ENCODE peak calls at places on chromosomes 13 and 19, in ten cellular contexts. C is aorta; M is hepatocyte; O is CD8-positive, alpha-beta memory T cell; Y is spleen; B is mucosa of descending colon; S is GM23248; F is neural progenitor cell; N is ovary; K is adrenal gland. I is an unnamed sample. For H3K4me1, the result is how much of the 10 kb centered on the place peaks cover.

GRCh38 chr19:55898911-55899310 is 33.2 kb downstream of the NLRP13 start:
- DNase-seq in S (no peak), N (no peak), K (peak), F (no peak), O (no peak), M (no peak), B (no peak), C (no peak), Y (no peak), I (no peak)

GRCh38 chr13:23966691-23967615 is 69.7 kb upstream of the C1QTNF9B start:
- DNase-seq in C (no peak), B (peak), O (peak), N (no peak), K (no peak), S (no peak), Y (no peak), M (peak), F (no peak), I (no peak)

GRCh38 chr19:8307400-8307964 is 676 bp downstream of the CD320 start:
- DNase-seq in F (peak), O (no peak), C (peak), K (peak), M (no peak), N (no peak), B (peak), S (peak), Y (peak), I (no peak)

GRCh38 chr13:48176781-48177180 is 56.2 kb upstream of the ITM2B start:
- DNase-seq in K (no peak), C (no peak), M (no peak), F (no peak), N (no peak), Y (no peak), O (no peak), B (no peak), S (no peak), I (no peak)

GRCh38 chr13:112735791-112736190 is 46.0 kb downstream of the ATP11A start:
- DNase-seq in M (no peak), F (no peak), C (peak), O (no peak), B (no peak), Y (peak), K (no peak), N (no peak), S (no peak), I (no peak)

GRCh38 chr13:30465541-30466357 is at the start of gene HMGB1:
- DNase-seq in M (peak), Y (peak), C (peak), B (peak), K (peak), O (peak), F (peak), S (peak), N (peak), I (peak)

GRCh38 chr19:11457115-11457514 is 21.7 kb downstream of the PRKCSH start:
- DNase-seq in O (no peak), C (no peak), F (no peak), S (no peak), K (no peak), M (peak), B (no peak), Y (no peak), N (no peak), I (no peak)

GRCh38 chr13:96053003-96053703 is at the start of gene UGGT2:
- DNase-seq in M (peak), B (peak), C (peak), N (peak), K (peak), O (no peak), F (peak), Y (peak), S (peak), I (peak)

GRCh38 chr13:74248477-74248876 is 114.3 kb upstream of the KLF12 start:
- DNase-seq in B (no peak), C (no peak), M (no peak), F (no peak), O (no peak), Y (no peak), N (no peak), S (no peak), K (no peak), I (no peak)

GRCh38 chr13:87128006-87128405 is 543.2 kb upstream of the SLITRK5 start:
- DNase-seq in Y (no peak), O (no peak), K (no peak), F (peak), S (peak), N (no peak), B (no peak), M (no peak), C (no peak), I (no peak)

GRCh38 chr19:4103073-4103418 is 20.9 kb downstream of the MAP2K2 start:
- DNase-seq in O (no peak), K (no peak), N (no peak), F (no peak), B (no peak), M (no peak), C (no peak), S (peak), Y (no peak), I (no peak)

GRCh38 chr13:45156565-45157361 is 36.5 kb downstream of the GTF2F2 start:
- DNase-seq in S (no peak), K (no peak), C (no peak), F (no peak), N (no peak), O (no peak), M (no peak), B (no peak), Y (no peak), I (no peak)

GRCh38 chr13:107020393-107020792 is 452.5 kb upstream of the ARGLU1 start:
- DNase-seq in C (no peak), N (no peak), S (no peak), B (no peak), K (no peak), F (no peak), M (no peak), O (no peak), Y (no peak), I (no peak)

GRCh38 chr19:18384775-18385174 is 1.2 kb upstream of the GDF15 start:
- DNase-seq in C (no peak), S (no peak), B (no peak), Y (no peak), N (no peak), O (no peak), K (no peak), M (no peak), F (no peak), I (no peak)

GRCh38 chr19:18385359-18385674 is 641 bp upstream of the GDF15 start:
- DNase-seq in O (no peak), M (no peak), C (no peak), Y (no peak), F (no peak), B (no peak), K (no peak), S (no peak), N (no peak), I (no peak)

GRCh38 chr19:18377026-18377425 is 8.9 kb upstream of the GDF15 start:
- DNase-seq in Y (no peak), B (no peak), K (no peak), M (no peak), O (no peak), S (no peak), C (no peak), N (no peak), F (no peak), I (no peak)

GRCh38 chr19:18379803-18380747 is 5.9 kb upstream of the GDF15 start:
- DNase-seq in K (peak), F (no peak), O (no peak), C (peak), S (peak), Y (peak), M (peak), N (peak), B (peak), I (no peak)

DNA sequence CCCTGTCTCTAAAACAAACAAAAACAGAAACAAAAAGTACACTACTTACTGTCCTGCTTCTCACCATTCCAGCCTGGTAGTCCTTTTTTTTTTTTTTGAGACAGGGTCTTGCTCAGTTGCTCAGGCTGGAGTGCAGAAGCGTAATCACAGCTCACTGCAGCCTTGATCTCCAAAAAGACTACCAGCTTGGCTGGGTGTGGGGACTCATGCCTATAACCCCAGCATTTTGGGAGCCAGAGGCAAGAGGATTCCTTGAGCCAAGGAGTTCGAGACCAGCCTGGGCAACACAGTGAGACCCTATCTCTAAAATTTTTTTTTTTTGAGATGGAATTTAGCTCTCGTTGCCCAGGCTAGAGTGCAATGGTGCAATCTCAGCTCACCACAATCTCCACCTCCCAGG is 5.1 kb upstream of the GDF15 start:
- DNase-seq in M (no peak), S (no peak), B (no peak), F (no peak), C (no peak), O (no peak), K (no peak), N (no peak), Y (no peak), I (no peak)
- H3K4me1 ChIP-seq in M (under half), S (under half), B (under half), F (under half), C (under half), O (under half), K (under half), N (under half), Y (under half), I (under half)

DNA sequence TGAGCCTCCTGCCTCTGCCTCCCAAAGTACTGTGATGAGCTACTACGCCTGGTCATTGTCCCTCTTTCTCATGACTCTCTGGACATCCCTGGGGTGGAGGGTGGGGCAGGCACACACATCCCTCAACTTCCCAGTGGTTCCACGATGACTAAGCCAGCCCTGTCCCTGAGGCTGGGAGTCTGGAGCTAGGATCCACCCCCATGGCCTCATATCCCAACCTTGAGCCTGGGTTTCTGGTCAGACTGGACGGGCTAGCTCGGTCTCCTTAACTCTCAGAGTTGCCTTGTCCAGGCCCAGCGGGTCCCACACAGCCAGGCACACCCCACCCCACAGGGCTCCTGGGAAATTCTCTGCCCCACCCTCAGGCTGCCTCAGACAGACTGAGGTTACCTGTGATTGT is 19.6 kb downstream of the IER2 start:
- DNase-seq in F (no peak), B (peak), K (peak), Y (no peak), N (no peak), O (no peak), C (no peak), S (peak), M (peak), I (no peak)
- H3K4me1 ChIP-seq in F (under half), B (half or more), K (under half), Y (half or more), N (under half), O (half or more), C (under half), S (half or more), M (under half), I (half or more)

DNA sequence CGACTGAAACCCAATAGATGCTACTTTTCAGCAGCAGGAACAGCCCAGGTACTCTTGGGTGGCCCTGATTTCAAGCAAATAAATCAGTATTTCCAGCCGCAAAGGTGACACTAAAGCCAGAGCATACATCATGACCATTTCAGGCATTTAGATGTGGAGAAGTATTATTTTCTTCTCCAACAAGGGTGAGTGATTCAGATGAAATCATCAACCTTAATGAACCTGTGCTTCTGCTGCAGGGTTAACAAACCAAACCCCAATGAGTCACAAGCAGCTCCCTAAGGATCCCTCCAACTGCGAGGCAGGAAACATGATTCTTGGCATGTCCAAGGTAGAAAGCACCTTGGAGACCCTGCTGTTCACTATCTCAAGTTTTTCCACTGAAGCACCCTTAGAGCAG is 32.7 kb downstream of the MBNL2 start:
- DNase-seq in F (no peak), M (no peak), C (no peak), B (no peak), Y (no peak), K (no peak), N (no peak), S (peak), O (no peak), I (no peak)
- H3K4me1 ChIP-seq in F (under half), M (half or more), C (under half), B (under half), Y (under half), K (half or more), N (under half), S (half or more), O (under half), I (under half)

GRCh38 chr13:102917019-102917418 is 71.2 kb downstream of the ERCC5 start:
- DNase-seq in C (no peak), B (no peak), O (no peak), N (no peak), M (no peak), S (no peak), Y (no peak), F (no peak), K (no peak), I (no peak)

DNA sequence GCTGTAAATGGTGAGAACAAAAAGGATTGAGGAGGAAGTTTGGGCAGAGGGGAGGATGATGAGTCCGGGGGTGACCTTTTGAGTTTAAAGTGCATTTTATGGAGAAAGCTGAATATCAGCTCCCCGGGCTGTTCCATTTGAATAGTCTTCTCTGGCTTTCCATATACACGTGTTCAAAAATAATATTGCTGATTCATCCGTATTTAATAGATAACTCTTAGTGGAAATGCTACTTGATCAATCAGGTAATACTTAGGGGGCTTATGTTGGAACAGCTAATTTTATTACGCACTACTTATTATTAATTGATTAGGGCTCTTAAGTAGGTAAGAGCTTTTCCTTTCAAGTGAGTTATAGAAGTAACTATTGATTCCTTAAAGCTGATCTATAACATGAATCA is 76.4 kb downstream of the ERCC5 start:
- DNase-seq in Y (no peak), O (no peak), S (no peak), B (no peak), M (no peak), K (no peak), F (no peak), N (no peak), C (no peak), I (no peak)
- H3K4me1 ChIP-seq in Y (under half), O (under half), S (under half), B (under half), M (under half), K (under half), F (under half), N (under half), C (under half), I (under half)

DNA sequence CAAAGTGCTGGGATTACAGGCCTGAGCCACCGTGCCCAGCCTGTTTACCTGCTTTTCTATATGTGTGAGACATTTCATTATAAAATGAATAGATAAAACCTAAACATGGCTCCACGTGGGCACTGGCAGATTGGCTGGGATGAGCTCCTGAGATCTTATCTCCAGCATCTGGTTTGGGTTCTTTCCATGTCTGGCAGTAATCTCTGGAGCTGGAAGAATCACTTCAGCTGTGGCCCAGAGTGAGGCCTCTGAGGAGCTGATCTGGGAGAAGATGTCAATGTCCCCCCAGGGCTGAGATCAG is 5.5 kb upstream of the SULT2A1 start:
- DNase-seq in O (no peak), M (no peak), B (no peak), F (no peak), C (no peak), Y (no peak), S (no peak), N (no peak), K (no peak), I (no peak)
- H3K4me1 ChIP-seq in O (under half), M (under half), B (under half), F (under half), C (under half), Y (under half), S (under half), N (under half), K (under half), I (under half)

GRCh38 chr19:16607819-16608218 is 20.2 kb downstream of the MED26 start:
- DNase-seq in K (no peak), Y (no peak), B (no peak), M (no peak), S (no peak), O (no peak), F (no peak), N (no peak), C (no peak), I (no peak)

GRCh38 chr19:16604615-16605014 is 23.4 kb downstream of the MED26 start:
- DNase-seq in M (no peak), K (no peak), S (no peak), N (no peak), F (no peak), C (no peak), Y (no peak), B (no peak), O (no peak), I (no peak)

GRCh38 chr19:16603090-16603489 is 24.9 kb downstream of the MED26 start:
- DNase-seq in O (no peak), F (no peak), B (no peak), N (no peak), M (no peak), Y (no peak), K (no peak), S (no peak), C (no peak), I (no peak)

GRCh38 chr19:16605115-16605514 is 22.9 kb downstream of the MED26 start:
- DNase-seq in F (no peak), K (no peak), C (no peak), N (no peak), M (no peak), S (no peak), O (no peak), Y (no peak), B (no peak), I (no peak)

GRCh38 chr19:16605552-16605951 is 22.5 kb downstream of the MED26 start:
- DNase-seq in Y (no peak), M (no peak), K (peak), S (no peak), F (no peak), O (no peak), N (no peak), C (no peak), B (no peak), I (no peak)
- H3K4me1 ChIP-seq in Y (under half), M (under half), K (under half), S (under half), F (under half), O (under half), N (under half), C (under half), B (under half), I (under half)

GRCh38 chr13:109782823-109783411 is 3.5 kb downstream of the IRS2 start:
- DNase-seq in Y (peak), S (no peak), F (no peak), C (no peak), N (peak), O (no peak), K (no peak), B (no peak), M (no peak), I (no peak)
- H3K4me1 ChIP-seq in Y (under half), S (under half), F (under half), C (under half), N (under half), O (under half), K (under half), B (under half), M (under half), I (under half)

GRCh38 chr19:3055741-3056453 is 6.4 kb downstream of the TLE5 start:
- DNase-seq in S (no peak), F (no peak), M (peak), O (no peak), K (no peak), C (no peak), N (peak), B (peak), Y (no peak), I (no peak)
- H3K4me1 ChIP-seq in S (under half), F (under half), M (under half), O (half or more), K (under half), C (under half), N (under half), B (under half), Y (half or more), I (under half)

GRCh38 chr19:28553005-28553404 is 659.9 kb downstream of the UQCRFS1 start:
- DNase-seq in K (no peak), M (no peak), F (no peak), B (no peak), O (no peak), N (no peak), Y (no peak), C (no peak), S (peak), I (no peak)
- H3K4me1 ChIP-seq in K (under half), M (under half), F (under half), B (under half), O (under half), N (under half), Y (under half), C (under half), S (under half), I (under half)

DNA sequence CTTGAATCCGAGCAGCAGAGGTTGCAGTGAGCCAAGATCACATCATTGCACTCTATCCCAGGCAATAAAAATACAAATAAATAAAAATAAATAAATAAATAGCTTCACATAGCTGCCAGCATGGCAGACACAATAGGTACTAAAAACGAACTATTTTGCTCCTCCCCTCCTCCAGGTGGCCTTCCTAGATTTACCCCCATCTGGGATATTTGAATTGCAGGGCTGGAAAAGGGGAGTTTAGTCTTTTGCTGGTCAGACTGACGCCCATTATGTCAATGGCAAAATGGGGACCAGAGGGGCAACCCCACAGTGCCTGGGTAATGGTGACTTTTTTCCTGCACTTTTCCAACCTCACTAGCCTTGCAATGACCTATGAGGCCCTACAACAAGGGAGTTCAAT is 640 bp upstream of the GMFG start:
- DNase-seq in M (no peak), N (no peak), Y (no peak), F (no peak), B (no peak), C (no peak), K (no peak), O (no peak), S (no peak), I (no peak)
- H3K4me1 ChIP-seq in M (under half), N (under half), Y (half or more), F (under half), B (under half), C (under half), K (under half), O (half or more), S (under half), I (under half)

I was measured in naive thymus-derived CD4-positive, alpha-beta T cell.